ENCODE peak calls at places on chromosomes 5 and 9, in four cellular contexts. D, I, H and O are unnamed samples.
A peak's percentile ranks its signal among the peaks of the same experiment; 100 is the strongest.

GRCh38 chr9:98989036-98990000 is 45.6 kb downstream of the COL15A1 start:
- DNase-seq in D (peak; percentile 75), I (no peak), H (no peak), O (peak; percentile 95)

GRCh38 chr9:124340219-124341069 is 74.8 kb downstream of the PSMB7 start:
- DNase-seq in D (no peak), I (no peak), H (no peak), O (no peak)

GRCh38 chr9:113461285-113461684 is 2.2 kb upstream of the RGS3 start:
- DNase-seq in D (no peak), I (no peak), H (no peak), O (no peak)

GRCh38 chr5:159697536-159697935 is 218.7 kb upstream of the ADRA1B start:
- DNase-seq in D (no peak), I (no peak), H (no peak), O (peak; percentile 20)

GRCh38 chr5:56471707-56472106 is 238.6 kb upstream of the ANKRD55 start:
- DNase-seq in D (no peak), I (no peak), H (no peak), O (no peak)

GRCh38 chr9:77793909-77794308 is 145.8 kb upstream of the GNA14 start:
- DNase-seq in D (no peak), I (no peak), H (no peak), O (no peak)

GRCh38 chr5:40266952-40267351 is 412.8 kb upstream of the PTGER4 start:
- DNase-seq in D (no peak), I (no peak), H (no peak), O (no peak)

GRCh38 chr5:134738963-134739661 is 764 bp downstream of the CAMLG start:
- DNase-seq in D (peak; percentile 38), I (no peak), H (peak; percentile 29), O (peak; percentile 65)

GRCh38 chr9:74498616-74499095 is 1.5 kb downstream of the RORB start:
- DNase-seq in D (no peak), I (no peak), H (no peak), O (no peak)

GRCh38 chr9:71250626-71251025 is 129.2 kb upstream of the TRPM3 start:
- DNase-seq in D (no peak), I (no peak), H (no peak), O (no peak)

GRCh38 chr5:78771260-78772240 is 123.0 kb upstream of the LHFPL2 start:
- DNase-seq in D (no peak), I (no peak), H (no peak), O (no peak)

GRCh38 chr9:91416086-91416712 is 7.4 kb downstream of the NFIL3 start:
- DNase-seq in D (no peak), I (no peak), H (no peak), O (peak; percentile 50)

GRCh38 chr5:103119067-103119764 is 722 bp downstream of the GIN1 start:
- DNase-seq in D (no peak), I (no peak), H (no peak), O (peak; percentile 45)